ENCODE peak calls at places on chromosomes 4 and X, in four cellular contexts. F is transverse colon, L is upper lobe of left lung, D is suprapubic skin. N is an unnamed sample. For H3K4me1, the result is how much of the 10 kb centered on the place peaks cover.

GRCh38 chrX:153469811-153470410 is 465 bp downstream of the HAUS7 start:
- DNase-seq in F (no peak), D (no peak), L (no peak), N (no peak)

GRCh38 chr4:33911951-33912350 is 2332.4 kb downstream of the ARAP2 start:
- DNase-seq in D (no peak), F (no peak), L (no peak), N (no peak)

GRCh38 chr4:11259837-11260236 is 168.9 kb downstream of the HS3ST1 start:
- DNase-seq in D (no peak), L (no peak), F (no peak), N (no peak)

GRCh38 chr4:178453057-178453456 is 1010.8 kb upstream of the AGA start:
- DNase-seq in F (no peak), D (no peak), L (no peak), N (no peak)

GRCh38 chr4:88672987-88673386 is 24.6 kb downstream of the NAP1L5 start:
- DNase-seq in F (no peak), L (no peak), D (no peak), N (no peak)

GRCh38 chrX:11059923-11060322 is 51.2 kb upstream of the HCCS start:
- DNase-seq in F (no peak), L (no peak), D (no peak), N (no peak)

GRCh38 chr4:22736912-22737311 is 44.2 kb downstream of the GBA3 start:
- DNase-seq in F (no peak), L (no peak), D (no peak), N (no peak)

GRCh38 chr4:175540732-175541131 is 271.3 kb downstream of the GPM6A start:
- DNase-seq in D (no peak), F (no peak), L (peak), N (no peak)

GRCh38 chr4:94540476-94540875 is 88.7 kb downstream of the PDLIM5 start:
- DNase-seq in F (no peak), D (no peak), L (no peak), N (no peak)

GRCh38 chrX:32985544-32985943 is 225.8 kb downstream of the DMD start:
- DNase-seq in F (no peak), L (no peak), D (no peak), N (no peak)

GRCh38 chr4:122958505-122958904 is 36.1 kb upstream of the NUDT6 start:
- DNase-seq in L (no peak), F (no peak), D (no peak), N (no peak)

GRCh38 chr4:17448689-17449088 is 63.2 kb downstream of the QDPR start:
- DNase-seq in D (no peak), F (no peak), L (no peak), N (no peak)

GRCh38 chrX:80765226-80765625 is 44.5 kb downstream of the BRWD3 start:
- DNase-seq in L (no peak), F (no peak), D (no peak), N (no peak)

GRCh38 chr4:39025552-39026085 is 6.6 kb downstream of the TMEM156 start:
- DNase-seq in L (no peak), F (no peak), D (no peak), N (no peak)

GRCh38 chr4:118282692-118283091 is 70.1 kb downstream of the PRSS12 start:
- DNase-seq in L (no peak), D (no peak), F (no peak), N (no peak)

GRCh38 chr4:168707205-168707604 is 210.4 kb downstream of the PALLD start:
- DNase-seq in F (no peak), L (no peak), D (no peak), N (no peak)

GRCh38 chr4:56804551-56804950 is 16.9 kb downstream of the SPINK2 start:
- DNase-seq in L (no peak), F (no peak), D (no peak), N (no peak)

GRCh38 chrX:48511561-48511960 is 2.8 kb downstream of the PORCN start:
- DNase-seq in D (no peak), F (no peak), L (no peak), N (no peak)

GRCh38 chrX:81291996-81292395 is 90.1 kb downstream of the SH3BGRL start:
- DNase-seq in L (no peak), F (no peak), D (no peak), N (no peak)

GRCh38 chr4:138034871-138035270 is 207.3 kb downstream of the SLC7A11 start:
- DNase-seq in D (no peak), F (no peak), L (no peak), N (no peak)

GRCh38 chr4:24598025-24598424 is 13.7 kb upstream of the DHX15 start:
- DNase-seq in F (peak), L (no peak), D (no peak), N (no peak)

GRCh38 chr4:8610858-8611610 is 18.5 kb downstream of the CPZ start:
- DNase-seq in D (no peak), F (no peak), L (peak), N (no peak)

GRCh38 chr4:65592089-65592488 is 78.2 kb downstream of the EPHA5 start:
- DNase-seq in D (no peak), F (no peak), L (no peak), N (no peak)

GRCh38 chr4:65589331-65589730 is 81.0 kb downstream of the EPHA5 start:
- DNase-seq in F (no peak), L (no peak), D (no peak), N (no peak)
- TF ChIP-seq EP300 in F (no peak), L (no peak), D (no peak), N (no peak)

GRCh38 chrX:118496763-118497079 is 1.1 kb downstream of the DOCK11 start:
- DNase-seq in L (no peak), D (no peak), F (no peak), N (no peak)

GRCh38 chrX:118498755-118499154 is 3.1 kb downstream of the DOCK11 start:
- DNase-seq in D (no peak), F (no peak), L (no peak), N (no peak)

GRCh38 chrX:118498351-118498750 is 2.7 kb downstream of the DOCK11 start:
- DNase-seq in D (no peak), L (no peak), F (no peak), N (no peak)

GRCh38 chrX:118495958-118496762 is 545 bp downstream of the DOCK11 start:
- DNase-seq in D (peak), F (peak), L (peak), N (peak)

GRCh38 chrX:118497180-118497814 is 1.7 kb downstream of the DOCK11 start:
- DNase-seq in D (no peak), L (no peak), F (no peak), N (no peak)
- H3K4me3 ChIP-seq in D (peak), L (no peak), F (peak), N (peak)

DNA sequence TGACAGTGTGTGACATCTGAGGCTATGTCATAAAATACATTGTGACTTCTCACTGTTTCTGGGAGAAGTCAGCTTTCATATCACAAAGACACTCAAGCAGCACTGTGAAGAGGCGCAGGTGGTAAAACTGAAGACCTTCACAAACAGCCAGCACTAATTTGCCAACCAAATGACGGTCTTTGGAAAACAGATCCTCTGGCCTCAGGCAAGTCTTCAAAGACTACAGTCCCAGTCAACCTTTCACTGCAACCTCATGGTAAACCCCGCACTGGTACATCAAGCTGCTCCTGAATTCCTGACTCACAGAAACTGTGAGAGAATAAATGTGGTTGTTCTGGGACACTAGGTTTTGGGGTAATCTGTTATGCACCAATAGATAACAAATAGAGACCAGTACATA is 17.6 kb upstream of the ADH4 start:
- DNase-seq in F (no peak), D (no peak), L (no peak), N (no peak)
- H3K4me1 ChIP-seq in F (under half), D (under half), L (under half), N (under half)

DNA sequence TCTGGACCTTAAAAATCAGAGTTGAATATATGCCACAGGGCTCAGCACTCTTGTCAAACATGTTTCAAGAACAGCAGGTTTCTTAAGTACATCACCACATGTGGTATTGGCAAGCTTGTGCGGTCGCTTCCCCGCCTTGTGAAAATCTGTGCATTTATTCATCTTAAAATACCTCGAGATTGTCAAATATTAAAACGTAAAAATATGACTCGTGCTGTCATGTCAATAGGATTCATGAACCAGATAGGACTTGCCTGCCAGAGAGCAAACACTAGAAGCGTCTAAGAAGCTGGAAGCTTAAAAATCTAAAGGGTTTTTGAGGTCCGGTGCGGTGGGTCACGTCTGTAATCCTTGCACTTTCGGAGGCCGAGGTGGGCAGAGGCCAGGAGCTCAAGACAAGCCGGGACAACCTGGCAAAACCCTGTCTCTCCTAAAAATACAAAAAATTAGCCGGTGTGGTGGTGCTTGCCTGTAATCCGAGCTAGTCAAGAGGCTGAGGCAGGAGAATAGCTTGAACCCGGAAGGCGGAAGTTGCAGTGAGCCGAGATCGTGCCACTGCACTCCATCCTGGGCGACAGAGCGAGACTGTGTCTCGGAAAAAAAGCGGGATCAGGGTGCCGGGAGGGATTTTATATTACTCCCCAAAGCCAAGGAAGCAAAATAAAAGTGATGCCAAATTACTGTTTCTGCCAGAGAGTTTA is 40.2 kb upstream of the TMEM154 start:
- DNase-seq in D (no peak), L (no peak), F (no peak), N (peak)
- TF ChIP-seq EP300 in D (no peak), L (no peak), F (no peak), N (no peak)